ENCODE peak calls at places on chromosomes 2 and 18, in eight cellular contexts. One of them, this sample, is unnamed.

GRCh38 chr18:53799134-53799533 is 425.3 kb downstream of the MBD2 start:
- DNase-seq in HCT116: no peak
- DNase-seq in endothelial cell of umbilical vein: no peak
- DNase-seq in sigmoid colon: no peak
- DNase-seq in esophagus muscularis mucosa: no peak
- DNase-seq in prostate gland: no peak
- DNase-seq in testis: no peak
- DNase-seq in K562: no peak
- DNase-seq in this sample: no peak

GRCh38 chr2:71292159-71292558 is 39.4 kb upstream of the ZNF638 start:
- DNase-seq in HCT116: no peak
- DNase-seq in endothelial cell of umbilical vein: no peak
- DNase-seq in sigmoid colon: no peak
- DNase-seq in esophagus muscularis mucosa: no peak
- DNase-seq in prostate gland: no peak
- DNase-seq in testis: no peak
- DNase-seq in K562: no peak
- DNase-seq in this sample: no peak

GRCh38 chr2:19349911-19350677 is 8.3 kb downstream of the OSR1 start:
- DNase-seq in HCT116: peak
- DNase-seq in endothelial cell of umbilical vein: peak
- DNase-seq in sigmoid colon: no peak
- DNase-seq in esophagus muscularis mucosa: peak
- DNase-seq in prostate gland: no peak
- DNase-seq in testis: peak
- DNase-seq in K562: peak
- DNase-seq in this sample: no peak

GRCh38 chr2:109176489-109176888 is 47.5 kb downstream of the SH3RF3 start:
- DNase-seq in HCT116: no peak
- DNase-seq in endothelial cell of umbilical vein: no peak
- DNase-seq in sigmoid colon: no peak
- DNase-seq in esophagus muscularis mucosa: no peak
- DNase-seq in prostate gland: no peak
- DNase-seq in testis: no peak
- DNase-seq in K562: no peak
- DNase-seq in this sample: no peak

GRCh38 chr2:148207111-148207510 is 186.2 kb downstream of the MBD5 start:
- DNase-seq in HCT116: no peak
- DNase-seq in endothelial cell of umbilical vein: no peak
- DNase-seq in sigmoid colon: no peak
- DNase-seq in esophagus muscularis mucosa: no peak
- DNase-seq in prostate gland: no peak
- DNase-seq in testis: no peak
- DNase-seq in K562: no peak
- DNase-seq in this sample: no peak

GRCh38 chr2:239793851-239794250 is 231.3 kb downstream of the NDUFA10 start:
- DNase-seq in HCT116: no peak
- DNase-seq in endothelial cell of umbilical vein: no peak
- DNase-seq in sigmoid colon: no peak
- DNase-seq in esophagus muscularis mucosa: no peak
- DNase-seq in prostate gland: no peak
- DNase-seq in testis: no peak
- DNase-seq in K562: no peak
- DNase-seq in this sample: no peak

GRCh38 chr2:239821694-239822075 is 203.5 kb downstream of the NDUFA10 start:
- DNase-seq in HCT116: no peak
- DNase-seq in endothelial cell of umbilical vein: no peak
- DNase-seq in sigmoid colon: no peak
- DNase-seq in esophagus muscularis mucosa: no peak
- DNase-seq in prostate gland: no peak
- DNase-seq in testis: peak
- DNase-seq in K562: no peak
- DNase-seq in this sample: peak

GRCh38 chr18:32021756-32022564 is 3.3 kb downstream of the RNF125 start:
- DNase-seq in HCT116: no peak
- DNase-seq in endothelial cell of umbilical vein: peak
- DNase-seq in sigmoid colon: no peak
- DNase-seq in esophagus muscularis mucosa: no peak
- DNase-seq in prostate gland: no peak
- DNase-seq in testis: no peak
- DNase-seq in K562: no peak
- DNase-seq in this sample: no peak

GRCh38 chr2:124476291-124476690 is 451.2 kb downstream of the CNTNAP5 start:
- DNase-seq in HCT116: no peak
- DNase-seq in endothelial cell of umbilical vein: no peak
- DNase-seq in sigmoid colon: no peak
- DNase-seq in esophagus muscularis mucosa: no peak
- DNase-seq in prostate gland: no peak
- DNase-seq in testis: no peak
- DNase-seq in K562: no peak
- DNase-seq in this sample: no peak

GRCh38 chr18:59311631-59312030 is 6.8 kb downstream of the CPLX4 start:
- DNase-seq in HCT116: peak
- DNase-seq in endothelial cell of umbilical vein: no peak
- DNase-seq in sigmoid colon: no peak
- DNase-seq in esophagus muscularis mucosa: no peak
- DNase-seq in prostate gland: no peak
- DNase-seq in testis: no peak
- DNase-seq in K562: no peak
- DNase-seq in this sample: no peak

GRCh38 chr2:172084734-172085459 is 410 bp upstream of the DLX1 start:
- DNase-seq in HCT116: peak
- DNase-seq in endothelial cell of umbilical vein: peak
- DNase-seq in sigmoid colon: peak
- DNase-seq in esophagus muscularis mucosa: peak
- DNase-seq in prostate gland: no peak
- DNase-seq in testis: peak
- DNase-seq in K562: peak
- DNase-seq in this sample: no peak

GRCh38 chr2:1550658-1551316 is 137.5 kb downstream of the TPO start:
- DNase-seq in HCT116: peak
- DNase-seq in endothelial cell of umbilical vein: peak
- DNase-seq in sigmoid colon: peak
- DNase-seq in esophagus muscularis mucosa: no peak
- DNase-seq in prostate gland: peak
- DNase-seq in testis: peak
- DNase-seq in K562: peak
- DNase-seq in this sample: no peak

GRCh38 chr2:100422320-100422719 is 4.9 kb upstream of the CHST10 start:
- DNase-seq in HCT116: peak
- DNase-seq in endothelial cell of umbilical vein: peak
- DNase-seq in sigmoid colon: no peak
- DNase-seq in esophagus muscularis mucosa: peak
- DNase-seq in prostate gland: no peak
- DNase-seq in testis: peak
- DNase-seq in K562: peak
- DNase-seq in this sample: peak

GRCh38 chr2:28343184-28343942 is 49.3 kb upstream of the FOSL2 start:
- DNase-seq in HCT116: no peak
- DNase-seq in endothelial cell of umbilical vein: peak
- DNase-seq in sigmoid colon: peak
- DNase-seq in esophagus muscularis mucosa: no peak
- DNase-seq in prostate gland: no peak
- DNase-seq in testis: no peak
- DNase-seq in K562: no peak
- DNase-seq in this sample: no peak

GRCh38 chr2:118014492-118014824 is 588 bp upstream of the CCDC93 start:
- DNase-seq in HCT116: no peak
- DNase-seq in endothelial cell of umbilical vein: no peak
- DNase-seq in sigmoid colon: no peak
- DNase-seq in esophagus muscularis mucosa: no peak
- DNase-seq in prostate gland: no peak
- DNase-seq in testis: peak
- DNase-seq in K562: no peak
- DNase-seq in this sample: no peak

GRCh38 chr2:41906325-41906700 is 141.5 kb upstream of the PKDCC start:
- DNase-seq in HCT116: no peak
- DNase-seq in endothelial cell of umbilical vein: peak
- DNase-seq in sigmoid colon: no peak
- DNase-seq in esophagus muscularis mucosa: no peak
- DNase-seq in prostate gland: no peak
- DNase-seq in testis: no peak
- DNase-seq in K562: no peak
- DNase-seq in this sample: no peak

GRCh38 chr2:111199840-111200239 is 79.1 kb downstream of the BCL2L11 start:
- DNase-seq in HCT116: no peak
- DNase-seq in endothelial cell of umbilical vein: no peak
- DNase-seq in sigmoid colon: no peak
- DNase-seq in esophagus muscularis mucosa: peak
- DNase-seq in prostate gland: peak
- DNase-seq in testis: no peak
- DNase-seq in K562: no peak
- DNase-seq in this sample: peak

GRCh38 chr2:116719841-116720240 is 1094.7 kb upstream of the DDX18 start:
- DNase-seq in HCT116: no peak
- DNase-seq in endothelial cell of umbilical vein: peak
- DNase-seq in sigmoid colon: no peak
- DNase-seq in esophagus muscularis mucosa: no peak
- DNase-seq in prostate gland: no peak
- DNase-seq in testis: no peak
- DNase-seq in K562: no peak
- DNase-seq in this sample: no peak

GRCh38 chr2:112644155-112644932 is 1.4 kb upstream of the SLC20A1 start:
- DNase-seq in HCT116: peak
- DNase-seq in endothelial cell of umbilical vein: no peak
- DNase-seq in sigmoid colon: no peak
- DNase-seq in esophagus muscularis mucosa: no peak
- DNase-seq in prostate gland: no peak
- DNase-seq in testis: no peak
- DNase-seq in K562: no peak
- DNase-seq in this sample: no peak

GRCh38 chr18:28855524-28855923 is 678.6 kb upstream of the CDH2 start:
- DNase-seq in HCT116: no peak
- DNase-seq in endothelial cell of umbilical vein: no peak
- DNase-seq in sigmoid colon: no peak
- DNase-seq in esophagus muscularis mucosa: no peak
- DNase-seq in prostate gland: no peak
- DNase-seq in testis: no peak
- DNase-seq in K562: no peak
- DNase-seq in this sample: no peak

GRCh38 chr2:147398301-147398700 is 446.5 kb upstream of the ACVR2A start:
- DNase-seq in HCT116: no peak
- DNase-seq in endothelial cell of umbilical vein: no peak
- DNase-seq in sigmoid colon: no peak
- DNase-seq in esophagus muscularis mucosa: no peak
- DNase-seq in prostate gland: no peak
- DNase-seq in testis: no peak
- DNase-seq in K562: no peak
- DNase-seq in this sample: no peak

GRCh38 chr2:207528980-207529329 is 807 bp upstream of the CREB1 start:
- DNase-seq in HCT116: no peak
- DNase-seq in endothelial cell of umbilical vein: peak
- DNase-seq in sigmoid colon: peak
- DNase-seq in esophagus muscularis mucosa: no peak
- DNase-seq in prostate gland: no peak
- DNase-seq in testis: peak
- DNase-seq in K562: peak
- DNase-seq in this sample: no peak

GRCh38 chr2:23651187-23651983 is 266.4 kb downstream of the KLHL29 start:
- DNase-seq in HCT116: no peak
- DNase-seq in endothelial cell of umbilical vein: peak
- DNase-seq in sigmoid colon: no peak
- DNase-seq in esophagus muscularis mucosa: no peak
- DNase-seq in prostate gland: no peak
- DNase-seq in testis: no peak
- DNase-seq in K562: no peak
- DNase-seq in this sample: no peak

DNA sequence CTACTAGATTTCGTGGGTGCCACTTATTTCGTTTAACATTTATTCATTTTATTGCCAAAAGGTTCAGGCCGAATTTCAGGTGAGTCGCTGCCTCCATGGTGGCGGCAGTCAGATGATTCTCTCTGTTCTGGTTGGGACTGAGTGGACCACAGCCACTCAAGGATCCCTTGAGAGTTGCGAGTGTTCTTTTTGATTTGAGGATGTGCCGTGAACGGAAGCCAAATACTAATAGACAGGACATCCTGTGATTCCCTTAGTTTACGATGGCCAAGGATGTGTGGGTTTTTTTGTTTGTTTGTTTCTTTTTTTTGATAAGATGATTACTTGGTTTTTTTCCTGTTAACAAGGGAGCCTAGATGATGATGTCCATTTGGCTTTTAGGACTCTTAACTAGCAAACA is 13.2 kb downstream of the MAPRE2 start:
- DNase-seq in HCT116: no peak
- DNase-seq in endothelial cell of umbilical vein: no peak
- DNase-seq in sigmoid colon: no peak
- DNase-seq in esophagus muscularis mucosa: no peak
- DNase-seq in prostate gland: no peak
- DNase-seq in testis: no peak
- DNase-seq in K562: no peak
- DNase-seq in this sample: no peak
- H3K4me3 ChIP-seq in HCT116: no peak
- H3K4me3 ChIP-seq in endothelial cell of umbilical vein: no peak
- H3K4me3 ChIP-seq in sigmoid colon: no peak
- H3K4me3 ChIP-seq in esophagus muscularis mucosa: no peak
- H3K4me3 ChIP-seq in prostate gland: no peak
- H3K4me3 ChIP-seq in testis: no peak
- H3K4me3 ChIP-seq in K562: no peak
- H3K4me3 ChIP-seq in this sample: no peak

GRCh38 chr2:15591692-15592463 is at the start of gene DDX1:
- DNase-seq in HCT116: peak
- DNase-seq in endothelial cell of umbilical vein: peak
- DNase-seq in sigmoid colon: peak
- DNase-seq in esophagus muscularis mucosa: peak
- DNase-seq in prostate gland: peak
- DNase-seq in testis: peak
- DNase-seq in K562: peak
- DNase-seq in this sample: no peak
- TF ChIP-seq POLR2A in HCT116: peak
- TF ChIP-seq POLR2A in endothelial cell of umbilical vein: peak
- TF ChIP-seq POLR2A in sigmoid colon: peak
- TF ChIP-seq POLR2A in esophagus muscularis mucosa: peak
- TF ChIP-seq POLR2A in prostate gland: peak
- TF ChIP-seq POLR2A in testis: no peak
- TF ChIP-seq POLR2A in K562: peak
- TF ChIP-seq POLR2A in this sample: peak

DNA sequence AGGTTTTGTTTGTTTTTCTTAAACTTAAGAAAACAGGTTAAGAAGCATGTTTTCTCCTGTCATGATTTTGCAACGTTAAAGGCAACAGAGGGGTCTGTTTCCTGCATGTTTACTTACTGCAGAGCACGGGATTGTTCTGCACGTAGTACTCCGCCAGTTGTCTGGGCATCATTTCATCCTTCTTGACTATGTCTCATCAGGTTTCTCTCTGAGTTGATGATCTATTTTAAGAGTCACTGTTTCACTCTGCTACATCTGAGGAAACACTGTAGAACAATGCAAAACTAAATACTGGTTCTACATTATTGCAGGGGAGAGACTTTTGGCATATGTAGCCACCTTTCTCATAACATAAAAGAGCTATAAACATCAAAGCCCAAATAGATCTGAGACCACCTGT is 63.1 kb upstream of the CYRIA start:
- DNase-seq in HCT116: no peak
- DNase-seq in endothelial cell of umbilical vein: no peak
- DNase-seq in sigmoid colon: no peak
- DNase-seq in esophagus muscularis mucosa: no peak
- DNase-seq in prostate gland: no peak
- DNase-seq in testis: no peak
- DNase-seq in K562: no peak
- DNase-seq in this sample: no peak
- H3K4me3 ChIP-seq in HCT116: no peak
- H3K4me3 ChIP-seq in endothelial cell of umbilical vein: no peak
- H3K4me3 ChIP-seq in sigmoid colon: no peak
- H3K4me3 ChIP-seq in esophagus muscularis mucosa: no peak
- H3K4me3 ChIP-seq in prostate gland: no peak
- H3K4me3 ChIP-seq in testis: no peak
- H3K4me3 ChIP-seq in K562: no peak
- H3K4me3 ChIP-seq in this sample: no peak

GRCh38 chr2:14632133-14632936 is at the start of gene LRATD1:
- DNase-seq in HCT116: no peak
- DNase-seq in endothelial cell of umbilical vein: peak
- DNase-seq in sigmoid colon: peak
- DNase-seq in esophagus muscularis mucosa: no peak
- DNase-seq in prostate gland: peak
- DNase-seq in testis: peak
- DNase-seq in K562: peak
- DNase-seq in this sample: no peak
- TF ChIP-seq POLR2A in HCT116: no peak
- TF ChIP-seq POLR2A in endothelial cell of umbilical vein: no peak
- TF ChIP-seq POLR2A in sigmoid colon: peak
- TF ChIP-seq POLR2A in esophagus muscularis mucosa: peak
- TF ChIP-seq POLR2A in prostate gland: peak
- TF ChIP-seq POLR2A in testis: peak
- TF ChIP-seq POLR2A in K562: no peak
- TF ChIP-seq POLR2A in this sample: no peak

This sample was measured in vagina.